ENCODE peak calls at places on chromosomes 2 and 18, in eight cellular contexts. G, O, M, V, A, D, E and Q are unnamed samples.

GRCh38 chr2:179272406-179273192 is 8.0 kb upstream of the SESTD1 start:
- DNase-seq in E (no peak), A (no peak), V (no peak), D (peak; percentile 94), G (peak; percentile 84), O (no peak), M (no peak), Q (peak; percentile 62)

GRCh38 chr2:175836361-175836760 is 165.7 kb downstream of the LNPK start:
- DNase-seq in M (no peak), A (no peak), V (no peak), E (no peak), G (peak; percentile 41), D (no peak), O (no peak), Q (no peak)

GRCh38 chr2:231701456-231702373 is 6.6 kb upstream of the PTMA start:
- DNase-seq in V (no peak), E (no peak), D (peak; percentile 51), M (no peak), O (peak; percentile 57), A (peak; percentile 66), G (peak; percentile 65), Q (peak; percentile 93)

GRCh38 chr18:13811993-13812392 is 12.0 kb upstream of the MC5R start:
- DNase-seq in M (no peak), D (no peak), O (no peak), E (no peak), A (no peak), G (peak; percentile 22), V (no peak), Q (no peak)

GRCh38 chr2:101272045-101272784 is 19.5 kb downstream of the CNOT11 start:
- DNase-seq in G (no peak), D (no peak), E (no peak), M (peak; percentile 4), V (no peak), O (no peak), A (no peak), Q (no peak)

GRCh38 chr2:36357506-36358316 is 2.1 kb downstream of the CRIM1 start:
- DNase-seq in G (peak; percentile 91), M (no peak), D (no peak), E (peak; percentile 61), V (no peak), O (peak; percentile 59), A (peak; percentile 42), Q (peak; percentile 84)

GRCh38 chr18:79737426-79737825 is 57.8 kb downstream of the CTDP1 start:
- DNase-seq in A (peak; percentile 9), V (no peak), M (no peak), G (no peak), D (no peak), E (no peak), O (no peak), Q (no peak)

GRCh38 chr2:233033672-233034071 is 1.2 kb downstream of the NEU2 start:
- DNase-seq in G (peak; percentile 84), E (no peak), V (no peak), M (no peak), A (no peak), D (no peak), O (no peak), Q (peak; percentile 77)

GRCh38 chr2:108444941-108445840 is 3.8 kb upstream of the GCC2 start:
- DNase-seq in M (no peak), E (no peak), V (no peak), A (no peak), G (peak; percentile 10), D (no peak), O (no peak), Q (peak; percentile 19)

GRCh38 chr2:235406420-235406819 is 87.4 kb upstream of the AGAP1 start:
- DNase-seq in G (no peak), D (peak; percentile 59), M (no peak), V (no peak), A (no peak), E (no peak), O (no peak), Q (no peak)

GRCh38 chr2:86621290-86621943 is 2.2 kb downstream of the RNF103 start:
- DNase-seq in V (no peak), G (peak; percentile 39), O (no peak), M (no peak), A (no peak), E (no peak), D (no peak), Q (peak; percentile 19)

GRCh38 chr2:120110507-120110906 is 97.6 kb downstream of the EPB41L5 start:
- DNase-seq in M (no peak), G (no peak), A (peak; percentile 41), E (no peak), D (no peak), V (no peak), O (no peak), Q (no peak)

GRCh38 chr2:188983427-188984101 is 9.4 kb downstream of the COL3A1 start:
- DNase-seq in D (no peak), O (peak; percentile 14), V (no peak), E (no peak), G (peak; percentile 84), M (no peak), A (no peak), Q (no peak)

GRCh38 chr2:70936165-70936978 is 672 bp downstream of the ATP6V1B1 start:
- DNase-seq in A (no peak), V (no peak), E (no peak), D (peak; percentile 26), O (no peak), M (no peak), G (no peak), Q (no peak)

GRCh38 chr18:1797265-1797664 is 774.0 kb downstream of the METTL4 start:
- DNase-seq in M (no peak), V (no peak), O (no peak), E (no peak), D (no peak), A (no peak), G (no peak), Q (no peak)

GRCh38 chr18:32974421-32975165 is 201.8 kb upstream of the KLHL14 start:
- DNase-seq in A (no peak), D (peak; percentile 48), O (no peak), M (no peak), E (peak; percentile 44), G (no peak), V (no peak), Q (no peak)

GRCh38 chr2:33342705-33343104 is 133.7 kb upstream of the RASGRP3 start:
- DNase-seq in D (no peak), O (no peak), E (no peak), M (no peak), A (no peak), V (no peak), G (no peak), Q (no peak)